ENCODE peak calls at places on chromosomes 5 and 9, in ten cellular contexts. One of them, this sample, is unnamed.

GRCh38 chr9:71761938-71762353 is 6.4 kb downstream of the CEMIP2 start:
- DNase-seq in aorta: no peak
- DNase-seq in endothelial cell of umbilical vein: no peak
- DNase-seq in GM23248: no peak
- DNase-seq in sigmoid colon: no peak
- DNase-seq in heart right ventricle: no peak
- DNase-seq in colonic mucosa: peak
- DNase-seq in CD8-positive, alpha-beta T cell: peak
- DNase-seq in HepG2: no peak
- DNase-seq in Peyer's patch: no peak
- DNase-seq in this sample: no peak

GRCh38 chr5:150190503-150190973 is 676 bp downstream of the SLC6A7 start:
- DNase-seq in colonic mucosa: no peak
- DNase-seq in HepG2: no peak
- DNase-seq in CD8-positive, alpha-beta T cell: no peak
- DNase-seq in aorta: no peak
- DNase-seq in endothelial cell of umbilical vein: no peak
- DNase-seq in sigmoid colon: no peak
- DNase-seq in Peyer's patch: no peak
- DNase-seq in heart right ventricle: no peak
- DNase-seq in GM23248: no peak
- DNase-seq in this sample: no peak

GRCh38 chr5:69148981-69149675 is 17.8 kb upstream of the CCNB1 start:
- DNase-seq in heart right ventricle: no peak
- DNase-seq in colonic mucosa: no peak
- DNase-seq in HepG2: no peak
- DNase-seq in sigmoid colon: no peak
- DNase-seq in Peyer's patch: no peak
- DNase-seq in CD8-positive, alpha-beta T cell: no peak
- DNase-seq in endothelial cell of umbilical vein: no peak
- DNase-seq in aorta: no peak
- DNase-seq in GM23248: no peak
- DNase-seq in this sample: no peak

GRCh38 chr5:40446910-40447309 is 232.8 kb upstream of the PTGER4 start:
- DNase-seq in sigmoid colon: no peak
- DNase-seq in endothelial cell of umbilical vein: peak
- DNase-seq in Peyer's patch: no peak
- DNase-seq in heart right ventricle: no peak
- DNase-seq in GM23248: peak
- DNase-seq in aorta: no peak
- DNase-seq in CD8-positive, alpha-beta T cell: no peak
- DNase-seq in HepG2: peak
- DNase-seq in colonic mucosa: peak
- DNase-seq in this sample: no peak

GRCh38 chr9:98688710-98689495 is 19.8 kb downstream of the GABBR2 start:
- DNase-seq in heart right ventricle: no peak
- DNase-seq in colonic mucosa: no peak
- DNase-seq in Peyer's patch: no peak
- DNase-seq in sigmoid colon: no peak
- DNase-seq in CD8-positive, alpha-beta T cell: no peak
- DNase-seq in aorta: no peak
- DNase-seq in HepG2: no peak
- DNase-seq in endothelial cell of umbilical vein: no peak
- DNase-seq in GM23248: no peak
- DNase-seq in this sample: no peak

GRCh38 chr5:103211858-103212500 is 46.6 kb upstream of the MACIR start:
- DNase-seq in colonic mucosa: no peak
- DNase-seq in sigmoid colon: no peak
- DNase-seq in endothelial cell of umbilical vein: peak
- DNase-seq in Peyer's patch: no peak
- DNase-seq in heart right ventricle: no peak
- DNase-seq in HepG2: no peak
- DNase-seq in CD8-positive, alpha-beta T cell: no peak
- DNase-seq in GM23248: no peak
- DNase-seq in aorta: no peak
- DNase-seq in this sample: no peak

GRCh38 chr9:81871695-81872094 is 56.5 kb upstream of the SPATA31D4 start:
- DNase-seq in CD8-positive, alpha-beta T cell: no peak
- DNase-seq in HepG2: no peak
- DNase-seq in aorta: no peak
- DNase-seq in Peyer's patch: no peak
- DNase-seq in endothelial cell of umbilical vein: peak
- DNase-seq in GM23248: peak
- DNase-seq in heart right ventricle: no peak
- DNase-seq in colonic mucosa: no peak
- DNase-seq in sigmoid colon: no peak
- DNase-seq in this sample: no peak

GRCh38 chr5:140429724-140430123 is 28.1 kb downstream of the ANKHD1 start:
- DNase-seq in CD8-positive, alpha-beta T cell: no peak
- DNase-seq in heart right ventricle: no peak
- DNase-seq in HepG2: no peak
- DNase-seq in GM23248: no peak
- DNase-seq in colonic mucosa: no peak
- DNase-seq in aorta: no peak
- DNase-seq in Peyer's patch: no peak
- DNase-seq in sigmoid colon: no peak
- DNase-seq in endothelial cell of umbilical vein: no peak
- DNase-seq in this sample: no peak

GRCh38 chr5:43620944-43621505 is 18.0 kb downstream of the NNT start:
- DNase-seq in GM23248: no peak
- DNase-seq in CD8-positive, alpha-beta T cell: no peak
- DNase-seq in heart right ventricle: no peak
- DNase-seq in colonic mucosa: no peak
- DNase-seq in sigmoid colon: no peak
- DNase-seq in endothelial cell of umbilical vein: no peak
- DNase-seq in HepG2: no peak
- DNase-seq in Peyer's patch: no peak
- DNase-seq in aorta: no peak
- DNase-seq in this sample: no peak

GRCh38 chr9:129320575-129321311 is 142.7 kb upstream of the IER5L start:
- DNase-seq in Peyer's patch: no peak
- DNase-seq in GM23248: peak
- DNase-seq in aorta: peak
- DNase-seq in colonic mucosa: no peak
- DNase-seq in endothelial cell of umbilical vein: peak
- DNase-seq in sigmoid colon: peak
- DNase-seq in HepG2: peak
- DNase-seq in CD8-positive, alpha-beta T cell: peak
- DNase-seq in heart right ventricle: peak
- DNase-seq in this sample: no peak

GRCh38 chr5:93189707-93190120 is 391.3 kb downstream of the NR2F1-AS1 start:
- DNase-seq in heart right ventricle: no peak
- DNase-seq in aorta: no peak
- DNase-seq in GM23248: peak
- DNase-seq in colonic mucosa: no peak
- DNase-seq in HepG2: peak
- DNase-seq in CD8-positive, alpha-beta T cell: no peak
- DNase-seq in endothelial cell of umbilical vein: peak
- DNase-seq in sigmoid colon: no peak
- DNase-seq in Peyer's patch: no peak
- DNase-seq in this sample: no peak

GRCh38 chr5:159047081-159047480 is 52.6 kb downstream of the EBF1 start:
- DNase-seq in aorta: no peak
- DNase-seq in HepG2: no peak
- DNase-seq in sigmoid colon: no peak
- DNase-seq in GM23248: peak
- DNase-seq in CD8-positive, alpha-beta T cell: no peak
- DNase-seq in heart right ventricle: no peak
- DNase-seq in Peyer's patch: no peak
- DNase-seq in colonic mucosa: no peak
- DNase-seq in endothelial cell of umbilical vein: no peak
- DNase-seq in this sample: no peak

GRCh38 chr9:96150324-96151023 is 151.5 kb downstream of the HSD17B3 start:
- DNase-seq in HepG2: no peak
- DNase-seq in endothelial cell of umbilical vein: no peak
- DNase-seq in heart right ventricle: no peak
- DNase-seq in Peyer's patch: no peak
- DNase-seq in CD8-positive, alpha-beta T cell: peak
- DNase-seq in sigmoid colon: peak
- DNase-seq in aorta: no peak
- DNase-seq in GM23248: no peak
- DNase-seq in colonic mucosa: no peak
- DNase-seq in this sample: no peak

GRCh38 chr9:131810351-131811170 is 70.7 kb upstream of the RAPGEF1 start:
- DNase-seq in HepG2: no peak
- DNase-seq in heart right ventricle: no peak
- DNase-seq in endothelial cell of umbilical vein: no peak
- DNase-seq in colonic mucosa: no peak
- DNase-seq in CD8-positive, alpha-beta T cell: no peak
- DNase-seq in GM23248: no peak
- DNase-seq in Peyer's patch: no peak
- DNase-seq in sigmoid colon: no peak
- DNase-seq in aorta: no peak
- DNase-seq in this sample: no peak

GRCh38 chr9:32251539-32251938 is 132.9 kb upstream of the ACO1 start:
- DNase-seq in GM23248: peak
- DNase-seq in heart right ventricle: no peak
- DNase-seq in Peyer's patch: no peak
- DNase-seq in CD8-positive, alpha-beta T cell: no peak
- DNase-seq in endothelial cell of umbilical vein: peak
- DNase-seq in aorta: no peak
- DNase-seq in colonic mucosa: peak
- DNase-seq in sigmoid colon: peak
- DNase-seq in HepG2: peak
- DNase-seq in this sample: no peak

GRCh38 chr5:146291421-146292074 is 47.1 kb upstream of the POU4F3 start:
- DNase-seq in Peyer's patch: no peak
- DNase-seq in heart right ventricle: no peak
- DNase-seq in colonic mucosa: no peak
- DNase-seq in aorta: no peak
- DNase-seq in GM23248: peak
- DNase-seq in HepG2: peak
- DNase-seq in sigmoid colon: no peak
- DNase-seq in endothelial cell of umbilical vein: peak
- DNase-seq in CD8-positive, alpha-beta T cell: no peak
- DNase-seq in this sample: no peak

GRCh38 chr5:178244566-178244965 is 12.0 kb upstream of the PHYKPL start:
- DNase-seq in CD8-positive, alpha-beta T cell: no peak
- DNase-seq in GM23248: peak
- DNase-seq in Peyer's patch: no peak
- DNase-seq in HepG2: no peak
- DNase-seq in colonic mucosa: no peak
- DNase-seq in aorta: no peak
- DNase-seq in endothelial cell of umbilical vein: no peak
- DNase-seq in sigmoid colon: no peak
- DNase-seq in heart right ventricle: no peak
- DNase-seq in this sample: no peak
- H3K27ac ChIP-seq in CD8-positive, alpha-beta T cell: no peak
- H3K27ac ChIP-seq in GM23248: no peak
- H3K27ac ChIP-seq in Peyer's patch: no peak
- H3K27ac ChIP-seq in HepG2: no peak
- H3K27ac ChIP-seq in colonic mucosa: no peak
- H3K27ac ChIP-seq in aorta: no peak
- H3K27ac ChIP-seq in endothelial cell of umbilical vein: no peak
- H3K27ac ChIP-seq in sigmoid colon: no peak
- H3K27ac ChIP-seq in heart right ventricle: no peak
- H3K27ac ChIP-seq in this sample: no peak

DNA sequence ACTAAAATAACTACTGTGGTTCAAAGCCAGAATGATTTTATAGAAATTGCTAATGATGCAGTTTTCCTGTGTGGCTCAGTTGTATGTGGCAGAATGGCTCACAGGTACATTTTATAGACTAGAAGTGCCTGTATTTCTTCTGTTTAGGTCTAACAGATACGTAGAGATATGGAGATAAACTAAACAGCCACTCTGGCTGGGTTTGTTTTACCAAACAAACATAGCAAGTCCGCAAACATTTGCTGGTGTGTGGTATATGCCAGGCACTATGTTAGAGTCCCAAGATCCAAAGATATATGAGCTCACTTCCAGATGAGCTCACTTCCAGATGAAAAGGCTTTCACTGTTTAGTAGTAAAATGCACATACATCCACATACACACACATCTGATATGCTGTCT is 24.4 kb downstream of the ADRB2 start:
- DNase-seq in sigmoid colon: no peak
- DNase-seq in endothelial cell of umbilical vein: no peak
- DNase-seq in Peyer's patch: no peak
- DNase-seq in CD8-positive, alpha-beta T cell: no peak
- DNase-seq in heart right ventricle: no peak
- DNase-seq in aorta: no peak
- DNase-seq in HepG2: no peak
- DNase-seq in GM23248: no peak
- DNase-seq in colonic mucosa: no peak
- DNase-seq in this sample: no peak
- H3K4me3 ChIP-seq in sigmoid colon: no peak
- H3K4me3 ChIP-seq in endothelial cell of umbilical vein: no peak
- H3K4me3 ChIP-seq in Peyer's patch: no peak
- H3K4me3 ChIP-seq in CD8-positive, alpha-beta T cell: no peak
- H3K4me3 ChIP-seq in heart right ventricle: no peak
- H3K4me3 ChIP-seq in aorta: no peak
- H3K4me3 ChIP-seq in HepG2: no peak
- H3K4me3 ChIP-seq in GM23248: no peak
- H3K4me3 ChIP-seq in colonic mucosa: no peak
- H3K4me3 ChIP-seq in this sample: no peak

DNA sequence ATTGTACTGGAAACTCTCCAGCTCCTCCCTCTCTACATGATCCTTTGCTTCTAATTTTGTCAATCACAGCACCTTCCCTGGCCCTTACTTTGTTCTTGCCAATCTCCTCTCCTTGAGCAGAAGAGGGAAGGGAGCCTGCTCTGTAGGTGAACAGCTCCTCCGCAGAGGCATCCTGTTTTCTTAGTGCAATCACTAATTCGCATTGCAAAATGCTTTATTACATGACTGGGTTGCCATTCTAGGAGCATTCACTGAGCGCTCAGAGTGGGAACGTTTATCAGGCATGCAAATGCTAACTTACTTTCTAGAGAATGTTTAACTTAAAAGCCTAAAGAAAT is 416 bp upstream of the SNX18 start:
- DNase-seq in sigmoid colon: no peak
- DNase-seq in GM23248: no peak
- DNase-seq in endothelial cell of umbilical vein: no peak
- DNase-seq in HepG2: no peak
- DNase-seq in colonic mucosa: no peak
- DNase-seq in aorta: no peak
- DNase-seq in CD8-positive, alpha-beta T cell: no peak
- DNase-seq in heart right ventricle: no peak
- DNase-seq in Peyer's patch: no peak
- DNase-seq in this sample: no peak
- H3K27ac ChIP-seq in sigmoid colon: no peak
- H3K27ac ChIP-seq in GM23248: no peak
- H3K27ac ChIP-seq in endothelial cell of umbilical vein: no peak
- H3K27ac ChIP-seq in HepG2: no peak
- H3K27ac ChIP-seq in colonic mucosa: no peak
- H3K27ac ChIP-seq in aorta: no peak
- H3K27ac ChIP-seq in CD8-positive, alpha-beta T cell: no peak
- H3K27ac ChIP-seq in heart right ventricle: peak
- H3K27ac ChIP-seq in Peyer's patch: no peak
- H3K27ac ChIP-seq in this sample: peak

DNA sequence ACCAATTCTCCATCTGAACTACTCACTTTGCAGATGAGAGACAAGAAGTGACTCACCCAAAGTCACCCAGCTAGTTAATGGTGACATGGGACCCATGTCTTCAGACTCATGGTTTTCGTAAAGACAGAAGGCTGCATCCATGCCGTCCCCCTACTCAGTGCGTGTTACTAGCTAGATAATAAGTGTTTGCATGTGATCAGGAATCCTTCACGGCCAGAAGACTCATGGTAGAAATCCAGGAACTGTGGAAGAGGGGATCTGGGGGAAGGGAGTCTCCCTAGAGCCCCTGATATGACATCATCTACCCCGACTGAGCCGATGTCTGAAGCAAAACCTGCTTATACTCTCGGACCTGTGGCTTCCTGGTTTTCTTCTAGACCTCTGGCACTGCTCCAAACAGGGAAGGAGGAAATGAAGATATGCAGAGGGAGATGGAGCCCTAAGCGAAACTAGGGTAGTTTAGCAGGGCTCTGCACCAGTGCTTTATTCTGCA is 3.3 kb downstream of the RNF183 start:
- DNase-seq in GM23248: peak
- DNase-seq in aorta: no peak
- DNase-seq in CD8-positive, alpha-beta T cell: no peak
- DNase-seq in endothelial cell of umbilical vein: peak
- DNase-seq in colonic mucosa: peak
- DNase-seq in sigmoid colon: no peak
- DNase-seq in HepG2: no peak
- DNase-seq in Peyer's patch: no peak
- DNase-seq in heart right ventricle: no peak
- DNase-seq in this sample: no peak
- H3K4me3 ChIP-seq in GM23248: no peak
- H3K4me3 ChIP-seq in aorta: no peak
- H3K4me3 ChIP-seq in CD8-positive, alpha-beta T cell: no peak
- H3K4me3 ChIP-seq in endothelial cell of umbilical vein: no peak
- H3K4me3 ChIP-seq in colonic mucosa: no peak
- H3K4me3 ChIP-seq in sigmoid colon: no peak
- H3K4me3 ChIP-seq in HepG2: no peak
- H3K4me3 ChIP-seq in Peyer's patch: no peak
- H3K4me3 ChIP-seq in heart right ventricle: no peak
- H3K4me3 ChIP-seq in this sample: no peak